ENCODE peak calls at places on chromosomes 2 and 18, in seven cellular contexts. R, B, D, I, U, G and L are unnamed samples.

GRCh38 chr2:52495816-52496215 is 1271.8 kb upstream of the CHAC2 start:
- DNase-seq in R (no peak), B (no peak), D (no peak), I (no peak), U (no peak), G (no peak), L (no peak)

GRCh38 chr18:32956591-32957310 is 183.9 kb upstream of the KLHL14 start:
- DNase-seq in R (no peak), B (peak; percentile 60), D (no peak), I (no peak), U (peak; percentile 62), G (no peak), L (peak; percentile 70)

GRCh38 chr18:23551978-23552377 is 34.3 kb downstream of the NPC1 start:
- DNase-seq in R (no peak), B (no peak), D (no peak), I (no peak), U (no peak), G (no peak), L (no peak)

GRCh38 chr2:88187038-88187676 is 17.0 kb downstream of the THNSL2 start:
- DNase-seq in R (no peak), B (peak; percentile 30), D (no peak), I (peak; percentile 41), U (peak; percentile 44), G (peak; percentile 80), L (peak; percentile 51)

GRCh38 chr2:120749506-120750431 is 14.1 kb downstream of the GLI2 start:
- DNase-seq in R (peak; percentile 5), B (no peak), D (no peak), I (peak; percentile 48), U (peak; percentile 38), G (peak; percentile 14), L (peak; percentile 41)

GRCh38 chr18:22346968-22347611 is 70.6 kb downstream of the CTAGE1 start:
- DNase-seq in R (no peak), B (no peak), D (no peak), I (peak; percentile 85), U (peak; percentile 77), G (peak; percentile 93), L (peak; percentile 77)

GRCh38 chr18:76363451-76364120 is 131.5 kb downstream of the ZNF516 start:
- DNase-seq in R (no peak), B (no peak), D (no peak), I (no peak), U (peak; percentile 51), G (no peak), L (peak; percentile 67)

GRCh38 chr2:45982096-45982495 is 315.1 kb upstream of the EPAS1 start:
- DNase-seq in R (no peak), B (no peak), D (no peak), I (no peak), U (no peak), G (no peak), L (no peak)

GRCh38 chr2:9167718-9168657 is 38.6 kb upstream of the ASAP2 start:
- DNase-seq in R (no peak), B (no peak), D (no peak), I (no peak), U (no peak), G (no peak), L (no peak)

GRCh38 chr2:59182249-59182648 is 941.1 kb upstream of the FANCL start:
- DNase-seq in R (no peak), B (no peak), D (no peak), I (peak; percentile 17), U (no peak), G (no peak), L (peak; percentile 2)

GRCh38 chr2:24122356-24123211 is 550 bp downstream of the PFN4 start:
- DNase-seq in R (no peak), B (no peak), D (no peak), I (no peak), U (no peak), G (no peak), L (peak; percentile 10)

GRCh38 chr2:8677646-8678592 is 3.9 kb upstream of the ID2 start:
- DNase-seq in R (peak; percentile 27), B (no peak), D (no peak), I (peak; percentile 54), U (peak; percentile 76), G (peak; percentile 73), L (peak; percentile 73)

GRCh38 chr2:11701831-11702301 is 31.9 kb upstream of the NTSR2 start:
- DNase-seq in R (no peak), B (no peak), D (no peak), I (peak; percentile 41), U (no peak), G (peak; percentile 33), L (no peak)

GRCh38 chr2:65231892-65232477 is 4.4 kb downstream of the ACTR2 start:
- DNase-seq in R (no peak), B (no peak), D (no peak), I (no peak), U (no peak), G (no peak), L (peak; percentile 26)

GRCh38 chr2:148999451-148999891 is 39.0 kb upstream of the LYPD6B start:
- DNase-seq in R (no peak), B (no peak), D (no peak), I (no peak), U (no peak), G (peak; percentile 71), L (no peak)
- H3K4me3 ChIP-seq in R (no peak overlapping the region), B (no peak overlapping the region), D (no peak overlapping the region), I (no peak overlapping the region), U (no peak overlapping the region), G (no peak overlapping the region), L (no peak overlapping the region)

GRCh38 chr2:145777297-145777696 is 1257.4 kb upstream of the ZEB2 start:
- DNase-seq in R (no peak), B (no peak), D (no peak), I (no peak), U (peak; percentile 55), G (no peak), L (peak; percentile 78)
- TF ChIP-seq CTCF in R (no peak), B (no peak), D (no peak), I (no peak), U (no peak), G (no peak), L (no peak)

DNA sequence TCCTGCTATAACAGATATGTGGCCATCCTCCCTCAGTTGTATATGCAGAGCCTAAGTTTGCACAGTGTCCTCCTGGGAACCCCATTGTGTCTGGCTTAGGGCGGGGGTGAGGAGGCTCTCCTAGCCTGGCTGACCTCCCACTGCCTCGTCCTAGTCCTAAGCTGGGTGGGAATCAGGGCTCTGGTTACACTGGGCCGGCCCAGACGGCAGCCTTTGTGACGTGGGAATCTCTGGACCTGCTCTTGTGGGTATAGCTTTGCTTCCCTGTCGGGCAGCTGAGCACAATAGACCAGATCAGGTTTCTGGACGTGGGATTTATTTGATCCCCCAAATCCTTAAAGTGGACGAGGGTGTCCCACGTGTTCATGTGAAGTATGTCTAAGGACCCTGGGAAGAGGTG is 2.9 kb downstream of the ACKR3 start:
- DNase-seq in R (no peak), B (no peak), D (no peak), I (peak; percentile 70), U (no peak), G (peak; percentile 38), L (no peak)
- H3K4me3 ChIP-seq in R (no peak overlapping the region), B (no peak overlapping the region), D (peak overlapping the region; percentile 52), I (peak overlapping the region; percentile 44), U (no peak overlapping the region), G (peak overlapping the region; percentile 7), L (no peak overlapping the region)

GRCh38 chr2:37648316-37649011 is 23.0 kb downstream of the CDC42EP3 start:
- DNase-seq in R (peak; percentile 44), B (no peak), D (peak; percentile 16), I (peak; percentile 61), U (peak; percentile 51), G (no peak), L (peak; percentile 61)
- TF ChIP-seq CTCF in R (peak; percentile 24), B (no peak), D (no peak), I (peak; percentile 27), U (peak; percentile 42), G (no peak), L (peak; percentile 22)

DNA sequence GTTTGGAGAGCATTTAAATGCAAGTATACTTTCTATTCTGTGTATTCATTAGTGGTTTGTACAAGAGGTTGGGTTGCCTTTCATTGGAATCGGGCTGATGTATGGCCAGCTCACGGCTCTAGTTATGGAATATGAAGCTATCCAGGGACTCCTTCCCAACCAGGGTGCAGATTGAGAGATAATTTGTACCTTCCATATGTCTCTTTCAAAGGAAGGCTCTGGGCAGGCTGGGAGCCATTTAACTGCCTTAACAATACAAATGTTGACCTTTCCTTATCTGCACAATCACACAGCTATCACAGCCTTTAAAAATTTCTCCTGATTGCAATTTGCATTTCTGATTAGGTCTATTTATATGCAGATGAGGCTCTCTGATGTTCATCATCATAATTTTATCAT is 58.7 kb downstream of the MYO3B start:
- DNase-seq in R (no peak), B (no peak), D (no peak), I (no peak), U (no peak), G (no peak), L (no peak)
- H3K4me3 ChIP-seq in R (no peak overlapping the region), B (no peak overlapping the region), D (no peak overlapping the region), I (no peak overlapping the region), U (no peak overlapping the region), G (no peak overlapping the region), L (no peak overlapping the region)

GRCh38 chr18:46179306-46179705 is 75.1 kb downstream of the HAUS1 start:
- DNase-seq in R (no peak), B (no peak), D (no peak), I (no peak), U (no peak), G (no peak), L (no peak)

GRCh38 chr18:46184296-46185080 is 80.3 kb downstream of the HAUS1 start:
- DNase-seq in R (no peak), B (no peak), D (no peak), I (no peak), U (no peak), G (no peak), L (no peak)

GRCh38 chr18:46182633-46183401 is 78.6 kb downstream of the HAUS1 start:
- DNase-seq in R (no peak), B (no peak), D (no peak), I (no peak), U (peak; percentile 22), G (no peak), L (peak; percentile 34)
- TF ChIP-seq CTCF in R (no peak), B (no peak), D (no peak), I (no peak), U (no peak), G (no peak), L (no peak)